ENCODE peak calls at places on chromosome X, in four cellular contexts. One of them, this sample, is unnamed.

GRCh38 chrX:49754238-49754857 is 58.6 kb upstream of the PAGE1 start:
- DNase-seq in H1: peak; percentile 47
- DNase-seq in HepG2: peak; percentile 24
- DNase-seq in GM12878: no peak
- DNase-seq in this sample: peak; percentile 59

GRCh38 chrX:107675823-107676555 is 47.7 kb downstream of the PRPS1 start:
- DNase-seq in H1: no peak
- DNase-seq in HepG2: no peak
- DNase-seq in GM12878: no peak
- DNase-seq in this sample: no peak

GRCh38 chrX:17706676-17707075 is 30.6 kb upstream of the SCML1 start:
- DNase-seq in H1: no peak
- DNase-seq in HepG2: peak; percentile 89
- DNase-seq in GM12878: no peak
- DNase-seq in this sample: no peak

GRCh38 chrX:154409222-154409871 is at the start of gene DNASE1L1:
- DNase-seq in H1: peak; percentile 87
- DNase-seq in HepG2: peak; percentile 83
- DNase-seq in GM12878: no peak
- DNase-seq in this sample: peak; percentile 81

GRCh38 chrX:25198891-25199290 is 183.1 kb upstream of the ARX start:
- DNase-seq in H1: no peak
- DNase-seq in HepG2: no peak
- DNase-seq in GM12878: no peak
- DNase-seq in this sample: no peak

GRCh38 chrX:51148848-51149247 is 183.8 kb upstream of the NUDT10 start:
- DNase-seq in H1: peak; percentile 44
- DNase-seq in HepG2: no peak
- DNase-seq in GM12878: no peak
- DNase-seq in this sample: no peak

GRCh38 chrX:123923211-123923610 is 38.3 kb upstream of the STAG2 start:
- DNase-seq in H1: no peak
- DNase-seq in HepG2: no peak
- DNase-seq in GM12878: no peak
- DNase-seq in this sample: no peak

GRCh38 chrX:21638311-21638710 is 19.8 kb downstream of the KLHL34 start:
- DNase-seq in H1: no peak
- DNase-seq in HepG2: no peak
- DNase-seq in GM12878: no peak
- DNase-seq in this sample: no peak

GRCh38 chrX:73728518-73729023 is 165.6 kb downstream of the CHIC1 start:
- DNase-seq in H1: no peak
- DNase-seq in HepG2: no peak
- DNase-seq in GM12878: no peak
- DNase-seq in this sample: no peak

GRCh38 chrX:110081740-110082139 is 78.8 kb downstream of the TMEM164 start:
- DNase-seq in H1: no peak
- DNase-seq in HepG2: no peak
- DNase-seq in GM12878: no peak
- DNase-seq in this sample: no peak

GRCh38 chrX:137166591-137166990 is 132.8 kb upstream of the GPR101 start:
- DNase-seq in H1: peak; percentile 57
- DNase-seq in HepG2: no peak
- DNase-seq in GM12878: no peak
- DNase-seq in this sample: peak; percentile 23

GRCh38 chrX:69238153-69238959 is 73.1 kb upstream of the PJA1 start:
- DNase-seq in H1: no peak
- DNase-seq in HepG2: no peak
- DNase-seq in GM12878: no peak
- DNase-seq in this sample: no peak

GRCh38 chrX:70434914-70435586 is 9.6 kb upstream of the DLG3 start:
- DNase-seq in H1: no peak
- DNase-seq in HepG2: no peak
- DNase-seq in GM12878: no peak
- DNase-seq in this sample: no peak

DNA sequence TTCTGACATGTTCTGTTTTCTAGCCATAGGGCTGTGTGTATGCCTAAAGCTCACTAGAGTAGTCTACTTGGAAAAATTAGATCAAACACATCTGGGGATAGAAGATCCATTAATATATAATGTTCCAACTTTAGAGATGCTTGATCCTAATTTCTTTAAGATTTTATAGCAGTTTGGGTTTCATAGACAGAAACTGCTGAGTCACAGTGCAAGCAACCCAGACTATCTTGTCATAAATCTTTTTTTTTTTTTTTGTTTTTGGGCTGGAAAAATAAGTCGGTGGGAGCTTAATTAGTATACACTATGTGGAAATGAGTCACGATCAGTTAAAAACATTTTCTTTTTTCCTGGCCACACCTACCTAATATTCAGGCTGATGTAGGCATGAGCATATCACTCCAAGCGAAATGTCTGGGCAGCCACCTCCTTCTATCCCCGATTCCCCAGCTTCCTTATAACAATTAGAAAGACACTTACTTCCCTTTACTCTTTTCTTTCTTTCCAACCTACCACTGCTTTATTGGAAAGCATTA is 58.2 kb upstream of the CASK start:
- DNase-seq in H1: no peak
- DNase-seq in HepG2: no peak
- DNase-seq in GM12878: no peak
- DNase-seq in this sample: no peak
- TF ChIP-seq BRCA1 in H1: no peak
- TF ChIP-seq BRCA1 in HepG2: no peak
- TF ChIP-seq BRCA1 in GM12878: no peak
- TF ChIP-seq BRCA1 in this sample: no peak

GRCh38 chrX:100804780-100805179 is 15.4 kb upstream of the CSTF2 start:
- DNase-seq in H1: no peak
- DNase-seq in HepG2: no peak
- DNase-seq in GM12878: no peak
- DNase-seq in this sample: no peak
- TF ChIP-seq BRCA1 in H1: no peak
- TF ChIP-seq BRCA1 in HepG2: no peak
- TF ChIP-seq BRCA1 in GM12878: no peak
- TF ChIP-seq BRCA1 in this sample: no peak

GRCh38 chrX:32191316-32191715 is 1020.0 kb downstream of the DMD start:
- DNase-seq in H1: no peak
- DNase-seq in HepG2: no peak
- DNase-seq in GM12878: no peak
- DNase-seq in this sample: no peak
- TF ChIP-seq BRCA1 in H1: no peak
- TF ChIP-seq BRCA1 in HepG2: no peak
- TF ChIP-seq BRCA1 in GM12878: no peak
- TF ChIP-seq BRCA1 in this sample: no peak

GRCh38 chrX:105744946-105745345 is 77.4 kb upstream of the NRK start:
- DNase-seq in H1: no peak
- DNase-seq in HepG2: no peak
- DNase-seq in GM12878: no peak
- DNase-seq in this sample: no peak
- TF ChIP-seq BRCA1 in H1: no peak
- TF ChIP-seq BRCA1 in HepG2: no peak
- TF ChIP-seq BRCA1 in GM12878: no peak
- TF ChIP-seq BRCA1 in this sample: no peak

GRCh38 chrX:133177202-133177601 is 41.0 kb downstream of the TFDP3 start:
- DNase-seq in H1: no peak
- DNase-seq in HepG2: no peak
- DNase-seq in GM12878: no peak
- DNase-seq in this sample: no peak

DNA sequence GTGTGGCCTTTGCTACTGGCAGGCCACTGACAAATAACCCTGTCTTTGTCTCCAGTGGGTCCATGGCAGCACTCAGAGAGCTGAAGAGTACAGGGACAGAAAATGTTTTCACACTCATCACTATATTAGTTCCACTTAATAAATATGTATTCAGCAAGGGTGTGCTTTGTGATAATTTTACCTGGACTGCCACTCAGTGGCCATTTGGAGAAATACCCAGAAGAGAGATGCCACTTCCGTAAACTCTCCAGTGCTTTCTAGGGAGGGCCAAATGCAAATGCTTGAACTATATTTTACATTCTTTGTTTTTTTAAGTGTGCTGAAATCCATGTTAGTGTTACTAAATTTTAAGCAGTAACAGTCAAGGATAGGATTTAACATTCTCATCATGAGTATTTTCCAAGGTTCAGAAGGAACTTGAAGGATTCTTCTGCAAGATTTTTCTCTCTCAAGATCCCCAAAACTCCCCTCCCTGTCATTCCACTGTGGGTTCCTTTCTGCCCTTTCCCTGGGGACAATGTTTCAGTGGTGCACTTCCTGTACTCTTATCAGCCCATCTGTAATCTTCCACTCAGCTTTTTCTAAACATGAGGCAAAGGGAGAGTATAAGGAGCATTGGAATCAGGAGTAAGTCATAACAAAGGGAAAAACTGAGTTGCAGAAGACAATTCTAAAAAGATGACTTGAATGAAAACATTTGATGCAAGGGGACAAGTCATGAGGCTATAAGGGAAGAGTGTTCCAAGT is 46.0 kb downstream of the TFDP3 start:
- DNase-seq in H1: no peak
- DNase-seq in HepG2: no peak
- DNase-seq in GM12878: no peak
- DNase-seq in this sample: no peak
- TF ChIP-seq BRCA1 in H1: no peak
- TF ChIP-seq BRCA1 in HepG2: no peak
- TF ChIP-seq BRCA1 in GM12878: no peak
- TF ChIP-seq BRCA1 in this sample: no peak

GRCh38 chrX:7223271-7223670 is 75.3 kb upstream of the PUDP start:
- DNase-seq in H1: no peak
- DNase-seq in HepG2: no peak
- DNase-seq in GM12878: no peak
- DNase-seq in this sample: no peak

GRCh38 chrX:7228226-7228625 is 80.3 kb upstream of the PUDP start:
- DNase-seq in H1: no peak
- DNase-seq in HepG2: no peak
- DNase-seq in GM12878: no peak
- DNase-seq in this sample: no peak

DNA sequence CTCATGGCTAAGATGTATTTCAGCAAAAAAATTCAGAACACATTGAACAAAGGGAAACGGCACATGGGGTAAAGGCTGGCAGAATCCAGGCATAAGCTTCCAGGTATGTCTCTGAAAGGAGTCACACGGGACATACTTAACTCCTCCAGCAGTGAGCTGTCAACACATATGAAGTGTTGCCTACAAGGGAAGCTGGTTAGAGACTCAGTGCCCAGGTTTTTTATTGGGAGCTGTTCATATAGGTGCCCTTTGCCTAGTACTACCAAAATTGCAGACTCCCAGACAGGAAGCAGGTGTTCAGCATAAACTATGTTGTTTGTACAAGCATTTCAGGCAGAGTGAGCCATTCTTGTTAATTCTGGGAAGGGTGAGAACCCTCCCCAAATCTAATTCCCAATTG is 77.4 kb upstream of the PUDP start:
- DNase-seq in H1: no peak
- DNase-seq in HepG2: no peak
- DNase-seq in GM12878: no peak
- DNase-seq in this sample: no peak
- TF ChIP-seq BRCA1 in H1: no peak
- TF ChIP-seq BRCA1 in HepG2: no peak
- TF ChIP-seq BRCA1 in GM12878: no peak
- TF ChIP-seq BRCA1 in this sample: no peak

GRCh38 chrX:29435396-29435795 is 780.0 kb upstream of the MAGEB2 start:
- DNase-seq in H1: no peak
- DNase-seq in HepG2: no peak
- DNase-seq in GM12878: no peak
- DNase-seq in this sample: no peak
- TF ChIP-seq BRCA1 in H1: no peak
- TF ChIP-seq BRCA1 in HepG2: no peak
- TF ChIP-seq BRCA1 in GM12878: no peak
- TF ChIP-seq BRCA1 in this sample: no peak

GRCh38 chrX:118693843-118694242 is 33.6 kb upstream of the IL13RA1 start:
- DNase-seq in H1: no peak
- DNase-seq in HepG2: no peak
- DNase-seq in GM12878: no peak
- DNase-seq in this sample: no peak

GRCh38 chrX:118702741-118703140 is 24.7 kb upstream of the IL13RA1 start:
- DNase-seq in H1: no peak
- DNase-seq in HepG2: peak; percentile 73
- DNase-seq in GM12878: no peak
- DNase-seq in this sample: no peak

GRCh38 chrX:118694628-118695027 is 32.8 kb upstream of the IL13RA1 start:
- DNase-seq in H1: no peak
- DNase-seq in HepG2: no peak
- DNase-seq in GM12878: no peak
- DNase-seq in this sample: no peak

GRCh38 chrX:118698516-118699247 is 28.7 kb upstream of the IL13RA1 start:
- DNase-seq in H1: no peak
- DNase-seq in HepG2: no peak
- DNase-seq in GM12878: no peak
- DNase-seq in this sample: no peak
- TF ChIP-seq BRCA1 in H1: no peak
- TF ChIP-seq BRCA1 in HepG2: no peak
- TF ChIP-seq BRCA1 in GM12878: no peak
- TF ChIP-seq BRCA1 in this sample: no peak

DNA sequence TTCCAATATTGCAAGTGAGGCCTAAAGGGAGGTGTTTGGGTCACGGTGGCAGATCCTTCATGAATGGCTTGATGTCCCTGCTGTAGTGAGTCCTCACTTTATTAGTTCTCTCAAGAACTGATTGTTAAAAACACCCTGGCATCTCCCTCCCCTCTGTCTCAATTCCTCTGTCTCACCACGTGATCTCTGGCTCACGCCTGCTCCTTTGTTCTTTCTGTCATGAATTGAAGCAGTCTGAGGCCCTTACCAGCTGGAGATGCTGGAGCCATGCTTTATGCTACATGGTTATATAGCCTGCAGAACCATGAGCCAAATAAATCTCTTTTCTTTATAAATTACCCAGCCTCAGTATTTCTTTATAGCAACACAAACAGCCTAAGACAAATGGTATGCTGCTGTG is 980.7 kb upstream of the GRIA3 start:
- DNase-seq in H1: no peak
- DNase-seq in HepG2: no peak
- DNase-seq in GM12878: no peak
- DNase-seq in this sample: no peak
- TF ChIP-seq BRCA1 in H1: no peak
- TF ChIP-seq BRCA1 in HepG2: no peak
- TF ChIP-seq BRCA1 in GM12878: no peak
- TF ChIP-seq BRCA1 in this sample: no peak

GRCh38 chrX:150159537-150159936 is 203.6 kb upstream of the MAMLD1 start:
- DNase-seq in H1: no peak
- DNase-seq in HepG2: no peak
- DNase-seq in GM12878: no peak
- DNase-seq in this sample: no peak

GRCh38 chrX:150156615-150157014 is 206.5 kb upstream of the MAMLD1 start:
- DNase-seq in H1: no peak
- DNase-seq in HepG2: no peak
- DNase-seq in GM12878: no peak
- DNase-seq in this sample: no peak

GRCh38 chrX:150155396-150156048 is 207.6 kb upstream of the MAMLD1 start:
- DNase-seq in H1: no peak
- DNase-seq in HepG2: no peak
- DNase-seq in GM12878: no peak
- DNase-seq in this sample: no peak

GRCh38 chrX:150158554-150159332 is 204.4 kb upstream of the MAMLD1 start:
- DNase-seq in H1: no peak
- DNase-seq in HepG2: no peak
- DNase-seq in GM12878: no peak
- DNase-seq in this sample: no peak

GRCh38 chrX:150157291-150157690 is 205.8 kb upstream of the MAMLD1 start:
- DNase-seq in H1: no peak
- DNase-seq in HepG2: no peak
- DNase-seq in GM12878: no peak
- DNase-seq in this sample: no peak
- TF ChIP-seq BRCA1 in H1: no peak
- TF ChIP-seq BRCA1 in HepG2: no peak
- TF ChIP-seq BRCA1 in GM12878: no peak
- TF ChIP-seq BRCA1 in this sample: no peak